ENCODE peak calls at places on chromosomes 5 and 9, in ten cellular contexts. V is GM10248, N is A549, R is neural crest cell, J is stomach, A is osteocyte, F is foreskin fibroblast, T is fibroblast of mammary gland, P is adrenal gland, W is neural progenitor cell. M is an unnamed sample.

GRCh38 chr9:99866398-99866797 is 40.1 kb upstream of the STX17 start:
- DNase-seq in V (no peak), N (no peak), R (no peak), J (no peak), A (no peak), F (no peak), T (no peak), P (no peak), W (no peak), M (no peak)

GRCh38 chr5:75706775-75707174 is 10.5 kb downstream of the POC5 start:
- DNase-seq in V (no peak), N (no peak), R (no peak), J (no peak), A (no peak), F (no peak), T (no peak), P (no peak), W (no peak), M (no peak)

GRCh38 chr9:95250462-95251058 is 66.9 kb downstream of the FANCC start:
- DNase-seq in V (no peak), N (no peak), R (no peak), J (no peak), A (no peak), F (no peak), T (no peak), P (no peak), W (no peak), M (no peak)

GRCh38 chr9:129146441-129146933 is 31.6 kb downstream of the IER5L start:
- DNase-seq in V (no peak), N (no peak), R (no peak), J (no peak), A (no peak), F (peak; percentile 54), T (peak; percentile 30), P (no peak), W (no peak), M (no peak)

GRCh38 chr9:119963258-119963797 is 594.1 kb upstream of the BRINP1 start:
- DNase-seq in V (no peak), N (peak; percentile 49), R (no peak), J (no peak), A (no peak), F (peak; percentile 80), T (peak; percentile 83), P (peak; percentile 63), W (peak; percentile 66), M (peak; percentile 98)

GRCh38 chr5:163509288-163510040 is 4.0 kb downstream of the MAT2B start:
- DNase-seq in V (no peak), N (peak; percentile 55), R (no peak), J (peak; percentile 31), A (no peak), F (peak; percentile 70), T (peak; percentile 78), P (no peak), W (no peak), M (no peak)

GRCh38 chr5:60700347-60700815 is 415 bp upstream of the DEPDC1B start:
- DNase-seq in V (peak; percentile 13), N (no peak), R (no peak), J (peak; percentile 26), A (no peak), F (no peak), T (peak; percentile 18), P (peak; percentile 54), W (no peak), M (no peak)

GRCh38 chr9:25700430-25700829 is 22.2 kb upstream of the TUSC1 start:
- DNase-seq in V (no peak), N (no peak), R (no peak), J (no peak), A (no peak), F (no peak), T (no peak), P (no peak), W (no peak), M (no peak)

GRCh38 chr5:149636861-149637246 is 55.6 kb downstream of the ARHGEF37 start:
- DNase-seq in V (peak; percentile 73), N (peak; percentile 70), R (peak; percentile 32), J (no peak), A (no peak), F (peak; percentile 87), T (peak; percentile 76), P (no peak), W (peak; percentile 80), M (peak; percentile 28)

GRCh38 chr9:128160603-128160987 is 530 bp downstream of the BBLN start:
- DNase-seq in V (peak; percentile 71), N (no peak), R (no peak), J (no peak), A (no peak), F (peak; percentile 59), T (peak; percentile 31), P (no peak), W (peak; percentile 59), M (no peak)

DNA sequence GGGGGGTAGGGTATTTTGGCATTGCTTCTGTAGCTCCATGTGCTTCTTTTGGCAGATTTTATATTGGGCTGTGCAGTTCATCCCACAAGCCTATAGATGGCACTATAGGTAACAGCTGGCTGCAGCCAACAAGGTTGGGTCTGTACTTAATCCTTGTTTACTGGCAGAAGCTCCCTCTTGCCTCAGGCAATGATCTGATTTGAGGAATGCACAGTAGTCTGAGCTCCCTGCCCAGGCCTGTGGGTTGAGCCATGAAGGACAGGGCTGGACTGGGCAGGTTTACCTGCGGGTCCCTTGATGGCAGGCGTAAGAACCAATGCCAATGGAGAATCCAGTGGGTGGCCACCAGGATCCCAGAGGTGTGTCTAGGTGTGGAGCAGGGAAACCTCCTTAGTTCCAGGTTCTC is 11.7 kb upstream of the OR1J2 start:
- DNase-seq in V (peak; percentile 35), N (peak; percentile 27), R (no peak), J (no peak), A (no peak), F (peak; percentile 62), T (peak; percentile 59), P (peak; percentile 51), W (peak; percentile 24), M (peak; percentile 22)
- TF ChIP-seq CTCF in V (peak; percentile 69), N (peak; percentile 25), R (peak; percentile 69), J (no peak), A (peak; percentile 63), F (peak; percentile 78), T (peak; percentile 85), P (peak; percentile 42), W (peak; percentile 64), M (peak; percentile 73)

GRCh38 chr5:4411664-4412063 is 728.5 kb upstream of the ADAMTS16 start:
- DNase-seq in V (no peak), N (no peak), R (no peak), J (no peak), A (no peak), F (no peak), T (no peak), P (no peak), W (peak; percentile 22), M (no peak)

GRCh38 chr5:4410151-4410550 is 730.0 kb upstream of the ADAMTS16 start:
- DNase-seq in V (no peak), N (no peak), R (no peak), J (no peak), A (no peak), F (no peak), T (no peak), P (no peak), W (no peak), M (no peak)

GRCh38 chr5:4419276-4419675 is 720.9 kb upstream of the ADAMTS16 start:
- DNase-seq in V (no peak), N (no peak), R (no peak), J (no peak), A (no peak), F (no peak), T (no peak), P (no peak), W (no peak), M (no peak)

DNA sequence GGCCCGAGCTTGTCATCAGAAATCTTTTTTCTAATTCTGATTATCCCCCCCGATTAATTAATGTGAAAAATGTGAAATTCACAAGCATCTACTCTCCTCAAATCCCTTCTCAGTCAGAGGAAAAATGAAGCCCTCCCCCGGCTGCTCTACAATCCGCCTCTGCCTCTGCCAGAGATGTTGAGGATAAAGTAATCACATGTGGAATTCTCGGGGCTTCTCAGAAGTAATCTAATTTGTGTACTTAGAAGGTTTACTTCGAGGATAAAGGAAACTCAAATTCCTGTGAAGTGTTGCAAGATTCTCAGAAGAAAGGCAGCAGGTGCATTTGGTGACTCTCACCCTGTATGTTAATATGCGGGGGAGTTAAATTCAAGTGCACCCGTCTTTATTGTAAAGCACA is 726.1 kb upstream of the ADAMTS16 start:
- DNase-seq in V (no peak), N (no peak), R (no peak), J (no peak), A (no peak), F (no peak), T (no peak), P (no peak), W (peak; percentile 56), M (no peak)
- TF ChIP-seq CTCF in V (no peak), N (no peak), R (no peak), J (no peak), A (no peak), F (no peak), T (no peak), P (no peak), W (no peak), M (no peak)

GRCh38 chr5:165457854-165458481 is 1952.5 kb downstream of the MAT2B start:
- DNase-seq in V (no peak), N (peak; percentile 31), R (no peak), J (no peak), A (no peak), F (no peak), T (peak; percentile 66), P (no peak), W (peak; percentile 64), M (no peak)
- TF ChIP-seq CTCF in V (peak; percentile 28), N (peak; percentile 21), R (peak; percentile 76), J (no peak), A (peak; percentile 56), F (peak; percentile 6), T (peak; percentile 77), P (no peak), W (peak; percentile 80), M (peak; percentile 17)

GRCh38 chr9:75871624-75872023 is 18.8 kb upstream of the PCSK5 start:
- DNase-seq in V (no peak), N (no peak), R (no peak), J (no peak), A (no peak), F (no peak), T (no peak), P (no peak), W (no peak), M (no peak)

GRCh38 chr9:75870450-75870849 is 20.0 kb upstream of the PCSK5 start:
- DNase-seq in V (no peak), N (no peak), R (no peak), J (no peak), A (no peak), F (no peak), T (no peak), P (no peak), W (no peak), M (no peak)

GRCh38 chr9:75869236-75869635 is 21.2 kb upstream of the PCSK5 start:
- DNase-seq in V (no peak), N (no peak), R (no peak), J (no peak), A (no peak), F (peak; percentile 12), T (peak; percentile 20), P (no peak), W (no peak), M (no peak)

DNA sequence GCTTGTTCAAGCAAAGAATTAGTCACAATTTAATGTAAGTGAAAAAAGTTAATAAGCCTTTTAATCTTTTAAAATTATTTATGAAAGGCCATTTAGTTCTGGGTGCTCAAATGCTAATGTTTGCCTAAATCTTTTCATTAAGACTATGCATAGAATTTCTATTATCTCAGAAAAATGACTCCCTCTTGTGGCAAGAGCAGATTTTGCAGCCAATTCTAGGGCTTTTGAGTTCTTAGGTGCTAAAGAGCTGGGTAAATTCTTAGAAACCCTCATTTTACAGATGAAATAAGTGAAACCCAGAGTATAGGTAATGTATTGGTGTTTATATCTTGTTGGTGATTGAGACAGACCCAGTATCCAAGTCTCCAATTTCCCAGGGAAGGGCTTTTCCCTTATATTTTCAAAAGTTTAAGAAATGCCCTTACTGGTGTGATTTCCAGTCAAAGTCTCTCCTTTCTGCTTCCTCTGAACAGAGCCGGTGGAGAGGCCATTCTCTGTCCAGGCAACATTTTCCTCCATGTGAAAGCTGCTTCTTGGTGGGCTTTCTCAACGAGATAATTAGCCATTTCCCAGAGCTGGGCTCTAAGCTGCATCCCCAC is 24.1 kb upstream of the PCSK5 start:
- DNase-seq in V (peak; percentile 23), N (peak; percentile 49), R (peak; percentile 55), J (peak; percentile 29), A (no peak), F (peak; percentile 71), T (peak; percentile 56), P (peak; percentile 74), W (peak; percentile 62), M (peak; percentile 11)
- TF ChIP-seq CTCF in V (peak; percentile 64), N (peak; percentile 70), R (peak; percentile 83), J (no peak), A (peak; percentile 77), F (peak; percentile 71), T (peak; percentile 76), P (peak; percentile 58), W (peak; percentile 90), M (peak; percentile 79)

M was measured in AG09319.